ENCODE peak calls at places on chromosomes 3 and 15, in nine cellular contexts. A is erythroblast; N is astrocyte of the spinal cord; S is pons; Y is NCI-H1694 treated with DMSO at 0.1 percent for 48 hours; Q is stomach; B is fibroblast of the conjunctiva; J is naive thymus-derived CD4-positive, alpha-beta T cell; D is H9. L is an unnamed sample.

GRCh38 chr3:51390600-51391074 is 448 bp upstream of the RBM15B start:
- DNase-seq in S (no peak), J (no peak), D (no peak), Q (no peak), Y (no peak), A (no peak), N (no peak), B (no peak), L (no peak)

GRCh38 chr3:159626598-159626997 is 362.0 kb upstream of the IL12A start:
- DNase-seq in B (no peak), J (no peak), D (no peak), N (no peak), Q (no peak), Y (no peak), A (no peak), S (no peak), L (no peak)

GRCh38 chr3:13706886-13707285 is 158.0 kb downstream of the FBLN2 start:
- DNase-seq in Y (no peak), N (no peak), Q (no peak), D (no peak), J (no peak), S (no peak), B (no peak), A (no peak), L (peak)

GRCh38 chr15:82850731-82851130 is 41.3 kb downstream of the WHAMM start:
- DNase-seq in J (no peak), A (no peak), Y (peak), S (no peak), N (no peak), D (peak), B (no peak), Q (peak), L (no peak)

GRCh38 chr3:124397088-124397487 is 333.2 kb upstream of the UMPS start:
- DNase-seq in Q (no peak), N (no peak), S (no peak), D (no peak), Y (no peak), B (no peak), J (no peak), A (no peak), L (no peak)

GRCh38 chr3:27504749-27505148 is 20.6 kb upstream of the SLC4A7 start:
- DNase-seq in Q (no peak), Y (no peak), J (no peak), B (no peak), N (no peak), D (no peak), A (no peak), S (no peak), L (no peak)

GRCh38 chr3:138068046-138068445 is 47.4 kb downstream of the DZIP1L start:
- DNase-seq in Q (no peak), S (no peak), B (no peak), D (no peak), J (no peak), Y (no peak), N (no peak), A (no peak), L (no peak)

GRCh38 chr3:121477589-121477988 is 68.2 kb downstream of the POLQ start:
- DNase-seq in Y (no peak), J (no peak), N (peak), B (peak), S (no peak), A (no peak), D (no peak), Q (no peak), L (no peak)

GRCh38 chr3:139136459-139137190 is 91.9 kb upstream of the PRR23C start:
- DNase-seq in N (no peak), B (no peak), J (no peak), Y (no peak), S (no peak), Q (no peak), D (no peak), A (no peak), L (no peak)

GRCh38 chr3:144818973-144819372 is 847.4 kb downstream of the DIPK2A start:
- DNase-seq in D (no peak), J (no peak), N (no peak), A (no peak), S (no peak), Y (no peak), B (no peak), Q (no peak), L (no peak)

GRCh38 chr3:118587037-118587741 is 447.5 kb downstream of the IGSF11 start:
- DNase-seq in D (no peak), Y (no peak), A (no peak), Q (no peak), J (no peak), S (no peak), B (no peak), N (no peak), L (no peak)

GRCh38 chr3:105368575-105369500 is 2.1 kb downstream of the ALCAM start:
- DNase-seq in D (peak), S (peak), J (peak), B (no peak), N (peak), A (peak), Y (peak), Q (peak), L (peak)

GRCh38 chr3:128714887-128715496 is 11.0 kb upstream of the RAB7A start:
- DNase-seq in N (no peak), Q (no peak), A (no peak), D (no peak), S (peak), Y (no peak), J (peak), B (no peak), L (no peak)

GRCh38 chr3:52331091-52331490 is 15.0 kb downstream of the DNAH1 start:
- DNase-seq in J (no peak), S (no peak), Y (no peak), Q (no peak), A (no peak), B (no peak), N (no peak), D (no peak), L (no peak)

GRCh38 chr15:50828610-50829206 is 63.2 kb upstream of the SPPL2A start:
- DNase-seq in S (no peak), Q (no peak), D (no peak), A (no peak), B (peak), J (no peak), Y (no peak), N (peak), L (peak)

GRCh38 chr3:60202052-60202753 is 1049.0 kb downstream of the FHIT start:
- DNase-seq in D (no peak), S (no peak), Q (no peak), B (no peak), Y (no peak), N (no peak), A (no peak), J (no peak), L (no peak)

GRCh38 chr3:127064391-127065137 is 81.6 kb downstream of the PLXNA1 start:
- DNase-seq in Q (no peak), Y (no peak), S (no peak), B (peak), D (no peak), J (no peak), A (peak), N (peak), L (peak)